ENCODE peak calls at places on chromosome 20, in five cellular contexts. C, X, E, K and Z are unnamed samples.
A peak's percentile ranks its signal among the peaks of the same experiment; 100 is the strongest.

GRCh38 chr20:8271727-8272126 is 139.7 kb downstream of the PLCB1 start:
- DNase-seq in K (no peak), X (no peak), C (no peak), E (no peak), Z (no peak)

GRCh38 chr20:58772786-58773185 is 77.9 kb downstream of the GNAS-AS1 start:
- DNase-seq in E (no peak), C (no peak), X (no peak), K (no peak), Z (no peak)

GRCh38 chr20:54565255-54565654 is 89.9 kb downstream of the DOK5 start:
- DNase-seq in K (no peak), X (no peak), C (no peak), E (no peak), Z (no peak)

GRCh38 chr20:14441201-14441600 is 103.8 kb upstream of the FLRT3 start:
- DNase-seq in E (no peak), K (no peak), X (no peak), C (no peak), Z (no peak)

GRCh38 chr20:37288091-37288490 is 1.4 kb upstream of the MANBAL start:
- DNase-seq in K (no peak), E (no peak), C (no peak), X (no peak), Z (no peak)

GRCh38 chr20:63747622-63748355 is 8.2 kb downstream of the SLC2A4RG start:
- DNase-seq in K (no peak), E (no peak), C (no peak), X (no peak), Z (no peak)

GRCh38 chr20:4014031-4014474 is 1.3 kb downstream of the RNF24 start:
- DNase-seq in C (peak; percentile 24), X (no peak), E (no peak), K (no peak), Z (peak; percentile 56)

GRCh38 chr20:50413088-50413500 is 97.1 kb upstream of the PTPN1 start:
- DNase-seq in E (no peak), X (no peak), K (no peak), C (no peak), Z (no peak)

GRCh38 chr20:5658897-5659296 is 91.3 kb upstream of the SHLD1 start:
- DNase-seq in C (peak; percentile 80), K (no peak), X (peak; percentile 62), E (peak; percentile 67), Z (no peak)

GRCh38 chr20:3820048-3820900 is at the start of gene AP5S1:
- DNase-seq in C (peak; percentile 97), E (peak; percentile 97), X (peak; percentile 96), K (peak; percentile 81), Z (peak; percentile 100)

GRCh38 chr20:19291818-19292132 is 79.3 kb downstream of the SLC24A3 start:
- DNase-seq in C (no peak), E (no peak), K (no peak), X (no peak), Z (no peak)

GRCh38 chr20:54176610-54177009 is 2.8 kb upstream of the CYP24A1 start:
- DNase-seq in E (no peak), K (no peak), C (no peak), X (no peak), Z (no peak)

GRCh38 chr20:33843854-33844253 is 32.7 kb downstream of the CHMP4B start:
- DNase-seq in X (no peak), K (no peak), C (peak; percentile 57), E (no peak), Z (no peak)